ENCODE peak calls at places on chromosomes 4 and X, in four cellular contexts. W is stimulated activated naive CD8-positive, alpha-beta T cell treated with anti-CD3 and anti-CD28 coated beads, Interleukin-15, Interleukin-2, amounts not matched to agents 100 U/mL and 50 U/mL, for 24 hours; J is iPS-NIHi11; Z is left ventricle myocardium inferior. X is an unnamed sample.

GRCh38 chr4:70449220-70449619 is 22.8 kb upstream of the MUC7 start:
- DNase-seq in W (no peak), Z (no peak), J (no peak), X (no peak)

GRCh38 chr4:5101571-5101970 is 50.3 kb downstream of the STK32B start:
- DNase-seq in J (no peak), W (no peak), Z (no peak), X (no peak)

GRCh38 chr4:119080721-119081541 is 54.7 kb upstream of the MYOZ2 start:
- DNase-seq in J (no peak), W (no peak), Z (no peak), X (no peak)

GRCh38 chrX:19377799-19378198 is 34.1 kb downstream of the PDHA1 start:
- DNase-seq in W (no peak), Z (no peak), J (no peak), X (no peak)

GRCh38 chr4:99946346-99947189 is at the start of gene DNAJB14:
- DNase-seq in W (peak), Z (peak), J (peak), X (peak)

GRCh38 chrX:18390941-18391538 is 34.4 kb upstream of the CDKL5 start:
- DNase-seq in W (peak), J (peak), Z (peak), X (peak)

GRCh38 chrX:100654256-100654655 is 10.3 kb downstream of the SRPX2 start:
- DNase-seq in W (no peak), J (peak), Z (no peak), X (no peak)

GRCh38 chr4:10104211-10104990 is 12.2 kb downstream of the WDR1 start:
- DNase-seq in W (no peak), Z (no peak), J (no peak), X (no peak)

GRCh38 chr4:5616331-5616950 is 91.9 kb downstream of the EVC2 start:
- DNase-seq in J (no peak), Z (no peak), W (no peak), X (no peak)

X was measured in AG08396.